ENCODE peak calls at places on chromosomes 2 and 18, in four cellular contexts. Y is PC-9, D is mesendoderm, M is fibroblast of lung. O is an unnamed sample.

GRCh38 chr2:47401789-47402554 is 984 bp upstream of the MSH2 start:
- DNase-seq in Y (no peak), D (peak), M (no peak), O (no peak)

GRCh38 chr2:240528406-240529040 is 29.3 kb downstream of the ANKMY1 start:
- DNase-seq in Y (no peak), M (no peak), D (no peak), O (no peak)

GRCh38 chr2:144325086-144325485 is 194.8 kb downstream of the ZEB2 start:
- DNase-seq in D (no peak), Y (no peak), M (no peak), O (no peak)

GRCh38 chr2:129061079-129061785 is 742.6 kb upstream of the HS6ST1 start:
- DNase-seq in D (no peak), Y (no peak), M (peak), O (peak)

GRCh38 chr2:151638188-151638933 is 95.9 kb downstream of the NEB start:
- DNase-seq in D (no peak), Y (no peak), M (peak), O (peak)

GRCh38 chr2:12675801-12676200 is 40.9 kb upstream of the TRIB2 start:
- DNase-seq in M (no peak), Y (no peak), D (no peak), O (no peak)

GRCh38 chr18:8800041-8800441 is 94.7 kb downstream of the MTCL1 start:
- DNase-seq in D (no peak), Y (no peak), M (peak), O (no peak)

GRCh38 chr2:127063701-127064590 is 43.0 kb downstream of the BIN1 start:
- DNase-seq in D (no peak), Y (no peak), M (no peak), O (no peak)

GRCh38 chr2:238644095-238645081 is 203.5 kb upstream of the TWIST2 start:
- DNase-seq in Y (peak), M (peak), D (no peak), O (peak)

GRCh38 chr2:143371616-143372015 is 242.4 kb downstream of the ARHGAP15 start:
- DNase-seq in Y (no peak), M (peak), D (no peak), O (no peak)

GRCh38 chr2:187453078-187453641 is 5.1 kb upstream of the CALCRL start:
- DNase-seq in Y (no peak), M (peak), D (peak), O (peak)

GRCh38 chr2:195535911-195536522 is 121.0 kb upstream of the SLC39A10 start:
- DNase-seq in Y (no peak), M (no peak), D (no peak), O (no peak)

GRCh38 chr2:144372484-144373195 is 147.3 kb downstream of the ZEB2 start:
- DNase-seq in Y (no peak), D (no peak), M (no peak), O (no peak)

GRCh38 chr2:134371041-134371440 is 117.2 kb downstream of the MGAT5 start:
- DNase-seq in M (no peak), Y (no peak), D (no peak), O (no peak)

GRCh38 chr18:35282353-35282752 is 7.7 kb downstream of the ZSCAN30 start:
- DNase-seq in D (no peak), M (peak), Y (no peak), O (no peak)

GRCh38 chr2:137952586-137953129 is 11.6 kb upstream of the HNMT start:
- DNase-seq in Y (no peak), D (peak), M (no peak), O (no peak)

GRCh38 chr2:36371070-36371962 is 15.7 kb downstream of the CRIM1 start:
- DNase-seq in D (no peak), M (peak), Y (peak), O (no peak)

GRCh38 chr2:54888146-54888545 is 162.1 kb downstream of the RTN4 start:
- DNase-seq in Y (no peak), D (no peak), M (no peak), O (no peak)

GRCh38 chr2:8554296-8554806 is 127.5 kb upstream of the ID2 start:
- DNase-seq in Y (no peak), M (no peak), D (no peak), O (no peak)

GRCh38 chr2:40103163-40103562 is 324.1 kb upstream of the THUMPD2 start:
- DNase-seq in M (peak), Y (peak), D (no peak), O (no peak)

GRCh38 chr2:40455661-40456060 is 3.8 kb upstream of the SLC8A1 start:
- DNase-seq in D (no peak), M (no peak), Y (no peak), O (no peak)

GRCh38 chr2:151840216-151840691 is 12.0 kb upstream of the ARL5A start:
- DNase-seq in Y (no peak), M (no peak), D (no peak), O (no peak)

GRCh38 chr2:108575132-108575966 is 41.1 kb downstream of the LIMS1 start:
- DNase-seq in M (peak), D (peak), Y (no peak), O (no peak)

GRCh38 chr2:38959464-38959863 is 69.8 kb downstream of the ARHGEF33 start:
- DNase-seq in M (no peak), D (no peak), Y (no peak), O (no peak)

GRCh38 chr2:241858206-241859016 is at the start of gene PDCD1:
- DNase-seq in Y (peak), D (peak), M (no peak), O (no peak)

GRCh38 chr2:133532919-133533318 is 35.3 kb downstream of the NCKAP5 start:
- DNase-seq in D (no peak), M (peak), Y (no peak), O (no peak)

GRCh38 chr2:46893231-46893943 is 22.2 kb downstream of the MCFD2 start:
- DNase-seq in Y (no peak), M (peak), D (no peak), O (no peak)

GRCh38 chr2:17148298-17149228 is 369.7 kb downstream of the RAD51AP2 start:
- DNase-seq in D (peak), M (peak), Y (no peak), O (peak)

GRCh38 chr2:62216616-62217015 is 20.7 kb downstream of the B3GNT2 start:
- DNase-seq in Y (no peak), M (peak), D (no peak), O (peak)

GRCh38 chr2:27737676-27738348 is 33.7 kb upstream of the MRPL33 start:
- DNase-seq in M (peak), Y (no peak), D (no peak), O (peak)

GRCh38 chr2:116980354-116980753 is 834.1 kb upstream of the DDX18 start:
- DNase-seq in M (no peak), Y (no peak), D (peak), O (no peak)

GRCh38 chr2:204228169-204228940 is 291.8 kb downstream of the ICOS start:
- DNase-seq in Y (no peak), M (no peak), D (peak), O (no peak)

GRCh38 chr2:449246-450067 is 161.6 kb upstream of the ALKAL2 start:
- DNase-seq in M (no peak), D (peak), Y (no peak), O (no peak)

GRCh38 chr2:443754-444153 is 155.9 kb upstream of the ALKAL2 start:
- DNase-seq in D (no peak), M (no peak), Y (no peak), O (no peak)

GRCh38 chr2:444937-445884 is 157.3 kb upstream of the ALKAL2 start:
- DNase-seq in M (no peak), D (no peak), Y (no peak), O (no peak)

GRCh38 chr2:445896-446295 is 158.0 kb upstream of the ALKAL2 start:
- DNase-seq in D (no peak), M (no peak), Y (no peak), O (no peak)

GRCh38 chr2:446963-447540 is 159.2 kb upstream of the ALKAL2 start:
- DNase-seq in Y (no peak), M (no peak), D (peak), O (no peak)
- H3K4me2 ChIP-seq in Y (no peak), M (no peak), D (no peak), O (peak)

GRCh38 chr2:199973703-199974102 is 18.3 kb downstream of the MAIP1 start:
- DNase-seq in M (peak), Y (no peak), D (peak), O (peak)

GRCh38 chr2:199972088-199972626 is 16.8 kb downstream of the MAIP1 start:
- DNase-seq in D (no peak), M (no peak), Y (no peak), O (no peak)

GRCh38 chr2:199962203-199962602 is 6.8 kb downstream of the MAIP1 start:
- DNase-seq in D (no peak), Y (no peak), M (no peak), O (no peak)

GRCh38 chr2:199966405-199966804 is 11.0 kb downstream of the MAIP1 start:
- DNase-seq in D (no peak), M (no peak), Y (no peak), O (no peak)

GRCh38 chr2:199968126-199968525 is 12.7 kb downstream of the MAIP1 start:
- DNase-seq in Y (no peak), M (no peak), D (no peak), O (no peak)
- H3K4me2 ChIP-seq in Y (no peak), M (no peak), D (no peak), O (no peak)

GRCh38 chr2:223545406-223545805 is 56.8 kb downstream of the SCG2 start:
- DNase-seq in D (no peak), Y (no peak), M (no peak), O (no peak)
- H3K4me2 ChIP-seq in D (no peak), Y (peak), M (no peak), O (no peak)

GRCh38 chr2:119378566-119378965 is 11.8 kb downstream of the DBI start:
- DNase-seq in D (no peak), Y (no peak), M (no peak), O (no peak)
- H3K4me2 ChIP-seq in D (no peak), Y (no peak), M (no peak), O (no peak)

DNA sequence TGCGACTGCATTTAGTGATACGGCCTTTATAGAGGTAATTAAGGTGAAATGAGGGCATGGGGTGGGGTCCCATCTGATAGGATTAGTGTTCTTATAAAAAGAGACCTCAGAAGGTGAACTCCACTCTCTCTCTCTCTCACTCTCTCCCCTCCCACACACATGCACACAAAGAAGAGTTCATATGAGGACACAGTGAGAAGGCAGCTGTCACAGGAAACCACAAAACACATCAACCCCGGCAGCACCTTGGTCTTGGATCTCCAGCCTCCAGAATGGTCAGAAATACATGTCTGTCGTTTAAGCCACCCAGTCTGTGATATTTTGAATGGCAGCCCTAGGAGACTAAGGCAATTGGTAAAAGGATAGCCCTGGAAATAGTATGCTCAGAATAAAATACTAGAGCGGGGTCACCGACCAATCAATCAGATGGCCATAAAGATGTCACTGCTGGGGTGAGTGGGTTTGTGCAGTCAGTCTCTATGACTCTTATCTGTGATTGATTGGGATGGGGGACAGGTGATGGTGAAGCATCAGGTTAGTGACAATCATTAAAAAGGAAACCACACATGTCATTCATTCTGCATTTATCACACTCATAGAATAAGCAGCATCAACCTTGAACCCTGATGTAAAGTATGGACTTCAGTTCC is 118.9 kb upstream of the POU3F3 start:
- DNase-seq in D (no peak), Y (no peak), M (no peak), O (no peak)
- H3K4me2 ChIP-seq in D (no peak), Y (no peak), M (no peak), O (no peak)

O was measured in hepatocyte.